ENCODE peak calls at places on chromosomes 3 and 15, in five cellular contexts. N is A549, I is GM10248, G is SK-N-SH, W is mucosa of descending colon. A is an unnamed sample.

GRCh38 chr15:47431501-47431900 is 285.8 kb upstream of the SEMA6D start:
- DNase-seq in N (no peak), I (no peak), G (no peak), W (no peak), A (no peak)

GRCh38 chr3:9786209-9786739 is 6.0 kb downstream of the TADA3 start:
- DNase-seq in N (no peak), I (no peak), G (no peak), W (no peak), A (no peak)

GRCh38 chr15:38320181-38320580 is 67.5 kb downstream of the SPRED1 start:
- DNase-seq in N (no peak), I (no peak), G (no peak), W (no peak), A (no peak)

GRCh38 chr3:107514453-107514852 is 8.3 kb upstream of the BBX start:
- DNase-seq in N (no peak), I (no peak), G (no peak), W (no peak), A (no peak)

GRCh38 chr3:33103480-33103879 is 6.5 kb upstream of the GLB1 start:
- DNase-seq in N (no peak), I (no peak), G (no peak), W (no peak), A (no peak)

GRCh38 chr3:157819826-157820517 is 286.2 kb downstream of the SHOX2 start:
- DNase-seq in N (no peak), I (no peak), G (no peak), W (no peak), A (no peak)

GRCh38 chr3:38124324-38125122 is 12.4 kb downstream of the ACAA1 start:
- DNase-seq in N (no peak), I (no peak), G (no peak), W (no peak), A (peak)

GRCh38 chr3:194880940-194881925 is 195.6 kb downstream of the FAM43A start:
- DNase-seq in N (no peak), I (no peak), G (no peak), W (no peak), A (no peak)

GRCh38 chr15:29383367-29383766 is 113.7 kb upstream of the NSMCE3 start:
- DNase-seq in N (no peak), I (no peak), G (no peak), W (no peak), A (no peak)

GRCh38 chr3:135895106-135895733 is 70.3 kb upstream of the PPP2R3A start:
- DNase-seq in N (peak), I (peak), G (peak), W (peak), A (peak)

GRCh38 chr3:138114988-138115971 is at the start of gene DZIP1L:
- DNase-seq in N (peak), I (peak), G (peak), W (peak), A (peak)

GRCh38 chr3:110237091-110237615 is 834.5 kb upstream of the NECTIN3 start:
- DNase-seq in N (no peak), I (no peak), G (no peak), W (no peak), A (no peak)

GRCh38 chr3:64161481-64161952 is 63.7 kb downstream of the PRICKLE2 start:
- DNase-seq in N (no peak), I (no peak), G (no peak), W (peak), A (no peak)

GRCh38 chr3:170079466-170080165 is 41.8 kb downstream of the GPR160 start:
- DNase-seq in N (no peak), I (no peak), G (no peak), W (no peak), A (no peak)

GRCh38 chr3:172461530-172462138 is 13.4 kb upstream of the GHSR start:
- DNase-seq in N (peak), I (peak), G (peak), W (no peak), A (no peak)

GRCh38 chr3:4983739-4984510 is 4.7 kb downstream of the BHLHE40 start:
- DNase-seq in N (peak), I (peak), G (no peak), W (peak), A (peak)

GRCh38 chr3:106707347-106707746 is 669.9 kb upstream of the CCDC54 start:
- DNase-seq in N (no peak), I (no peak), G (no peak), W (no peak), A (no peak)

GRCh38 chr15:50059883-50060282 is 59.1 kb downstream of the ATP8B4 start:
- DNase-seq in N (no peak), I (no peak), G (no peak), W (no peak), A (no peak)

GRCh38 chr3:150147776-150148175 is 177.1 kb upstream of the PFN2 start:
- DNase-seq in N (no peak), I (no peak), G (no peak), W (no peak), A (no peak)

GRCh38 chr3:140403559-140403958 is 274.3 kb upstream of the TRIM42 start:
- DNase-seq in N (no peak), I (no peak), G (no peak), W (no peak), A (no peak)

GRCh38 chr15:39084683-39085530 is 496.0 kb upstream of the THBS1 start:
- DNase-seq in N (peak), I (no peak), G (peak), W (peak), A (no peak)

GRCh38 chr3:36763850-36764703 is at the start of gene DCLK3:
- DNase-seq in N (no peak), I (no peak), G (peak), W (no peak), A (no peak)

GRCh38 chr3:181757694-181758306 is 46.1 kb downstream of the SOX2 start:
- DNase-seq in N (no peak), I (no peak), G (no peak), W (no peak), A (no peak)

GRCh38 chr3:132638721-132639120 is 20.9 kb downstream of the ACAD11 start:
- DNase-seq in N (no peak), I (no peak), G (no peak), W (no peak), A (no peak)

GRCh38 chr3:70716832-70717231 is 404.4 kb upstream of the MDFIC2 start:
- DNase-seq in N (no peak), I (no peak), G (peak), W (peak), A (no peak)

GRCh38 chr3:126053949-126054569 is 29.9 kb downstream of the SLC41A3 start:
- DNase-seq in N (no peak), I (no peak), G (no peak), W (no peak), A (no peak)

GRCh38 chr3:136957751-136958288 is at the start of gene IL20RB:
- DNase-seq in N (peak), I (no peak), G (no peak), W (no peak), A (peak)

GRCh38 chr3:28739647-28740046 is 391.0 kb upstream of the AZI2 start:
- DNase-seq in N (no peak), I (no peak), G (no peak), W (no peak), A (no peak)

GRCh38 chr3:185943363-185944106 is 5.7 kb upstream of the TRA2B start:
- DNase-seq in N (peak), I (peak), G (peak), W (peak), A (peak)

GRCh38 chr3:125072310-125072709 is 16.5 kb upstream of the HEG1 start:
- DNase-seq in N (no peak), I (no peak), G (no peak), W (no peak), A (no peak)

GRCh38 chr15:68228971-68229385 is 550 bp downstream of the CLN6 start:
- DNase-seq in N (peak), I (peak), G (no peak), W (peak), A (peak)

GRCh38 chr15:68833734-68834334 is 13.1 kb upstream of the ANP32A start:
- DNase-seq in N (no peak), I (no peak), G (peak), W (no peak), A (no peak)

GRCh38 chr15:71784719-71785118 is 25.6 kb upstream of the NR2E3 start:
- DNase-seq in N (no peak), I (no peak), G (no peak), W (no peak), A (peak)

GRCh38 chr3:172316758-172317157 is 131.5 kb downstream of the GHSR start:
- DNase-seq in N (no peak), I (no peak), G (no peak), W (no peak), A (no peak)

GRCh38 chr3:14148041-14148985 is 23.5 kb downstream of the TMEM43 start:
- DNase-seq in N (no peak), I (no peak), G (peak), W (no peak), A (no peak)

GRCh38 chr3:189282189-189282588 is 110.4 kb downstream of the TPRG1 start:
- DNase-seq in N (no peak), I (no peak), G (no peak), W (no peak), A (no peak)

GRCh38 chr3:188156051-188156450 is 2.1 kb downstream of the LPP start:
- DNase-seq in N (no peak), I (no peak), G (no peak), W (no peak), A (no peak)

DNA sequence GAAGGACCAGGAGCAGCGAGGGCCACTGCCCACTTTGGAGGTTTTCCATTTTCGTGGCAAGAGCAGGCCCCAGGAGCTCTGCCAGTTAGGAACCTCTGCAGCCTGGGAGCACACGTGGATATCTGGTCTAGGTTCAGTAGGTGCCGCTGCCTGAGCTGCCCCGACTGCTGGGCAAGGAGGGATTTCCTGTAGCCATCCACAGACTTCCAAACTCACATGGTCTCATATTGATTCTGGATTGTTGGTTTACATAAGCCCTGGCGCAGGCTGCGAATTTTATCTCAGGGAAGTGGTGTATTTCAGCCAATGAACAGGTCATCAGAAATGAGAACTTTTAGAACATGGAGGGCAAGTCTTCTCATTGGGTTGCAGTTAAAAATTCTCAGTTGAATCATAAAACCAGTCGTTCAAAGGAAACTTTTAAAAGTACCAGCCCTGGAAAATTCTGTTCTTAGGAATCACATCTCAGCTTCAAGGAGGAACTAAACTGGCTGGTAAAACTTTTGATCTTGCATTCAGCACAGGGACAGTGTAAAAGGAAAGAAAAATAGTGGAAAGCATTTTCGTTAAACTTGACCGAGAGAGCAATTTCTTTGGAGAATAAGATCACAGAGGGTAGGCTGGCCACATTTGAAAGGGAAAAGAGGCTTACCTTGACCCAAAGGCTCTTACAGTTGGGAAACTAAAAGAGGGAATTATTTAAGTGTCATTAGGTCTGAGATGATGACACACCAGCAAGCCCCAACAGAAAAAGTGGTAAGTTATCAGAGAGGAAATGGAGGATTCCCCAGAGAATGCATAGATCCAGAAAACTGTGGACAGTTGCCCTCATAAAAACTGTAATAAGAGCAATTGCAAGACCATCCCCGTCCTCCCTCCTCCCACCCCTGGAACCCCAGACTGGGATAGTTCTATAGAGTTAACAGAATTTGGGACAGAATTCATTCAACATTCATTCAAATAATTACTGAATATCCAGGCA is 6.4 kb upstream of the RTP3 start:
- DNase-seq in N (no peak), I (no peak), G (no peak), W (no peak), A (peak)
- TF ChIP-seq CTCF in N (no peak), I (no peak), G (no peak), W (no peak), A (no peak)

DNA sequence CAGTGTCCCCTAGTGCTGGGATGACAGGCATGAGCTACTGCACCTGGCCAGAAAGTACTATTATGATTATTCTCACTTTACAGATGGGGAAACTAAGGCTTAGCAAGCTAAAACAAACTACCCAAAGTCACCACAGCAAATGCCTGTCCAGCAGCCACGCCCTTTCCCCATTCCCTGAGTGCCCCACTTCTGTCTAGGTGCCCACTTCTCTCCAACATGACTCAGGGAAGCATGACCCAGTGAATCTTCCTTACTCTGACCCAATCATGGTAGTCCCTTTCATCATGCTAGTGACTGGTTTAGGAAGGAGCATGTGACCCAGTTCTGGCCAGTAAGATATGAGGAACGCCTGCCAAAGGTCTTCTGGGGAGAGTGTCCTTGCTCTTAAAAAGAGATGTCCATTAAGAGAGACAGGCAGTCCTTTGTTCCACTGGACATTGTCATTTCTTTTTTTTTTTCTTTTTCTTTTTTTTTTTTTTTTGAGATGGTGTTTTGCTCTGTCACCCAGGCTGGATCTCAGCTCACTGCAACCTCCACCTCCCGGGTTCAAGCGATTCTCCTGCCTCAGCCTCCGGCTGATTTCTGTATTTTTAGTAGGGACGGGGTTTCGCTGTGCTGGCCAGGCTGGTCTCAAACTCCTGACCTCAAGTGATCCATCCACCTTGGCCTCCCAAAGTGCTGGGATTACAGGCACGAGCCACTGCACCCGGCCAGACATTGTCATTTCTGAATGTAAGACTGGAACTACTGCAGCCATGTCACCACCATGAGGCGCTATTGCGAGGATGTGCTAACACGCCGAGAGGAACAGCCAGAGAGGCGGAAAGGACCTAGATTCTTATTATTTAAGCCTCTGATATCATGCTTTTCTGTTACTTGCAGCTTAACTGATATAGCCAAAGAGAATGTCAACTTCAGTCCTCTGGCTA is 19.8 kb downstream of the MEGF11 start:
- DNase-seq in N (peak), I (no peak), G (no peak), W (no peak), A (no peak)
- TF ChIP-seq CTCF in N (peak), I (peak), G (peak), W (no peak), A (no peak)

GRCh38 chr15:83436513-83437158 is 10.5 kb upstream of the SH3GL3 start:
- DNase-seq in N (peak), I (no peak), G (peak), W (peak), A (no peak)
- TF ChIP-seq CTCF in N (peak), I (no peak), G (peak), W (no peak), A (no peak)

GRCh38 chr3:174051191-174051590 is 653.6 kb downstream of the NLGN1 start:
- DNase-seq in N (no peak), I (no peak), G (no peak), W (no peak), A (no peak)
- TF ChIP-seq CTCF in N (no peak), I (no peak), G (no peak), W (no peak), A (no peak)

GRCh38 chr15:74438696-74439316 is 5.0 kb upstream of the SEMA7A start:
- DNase-seq in N (peak), I (peak), G (peak), W (peak), A (no peak)
- TF ChIP-seq CTCF in N (peak), I (peak), G (peak), W (peak), A (no peak)

A was measured in lower leg skin.